ENCODE peak calls at places on chromosomes 6 and 20, in four cellular contexts. W is cardiac muscle cell, E is MM.1S, Z is hepatocyte. J is an unnamed sample. For H3K36me3, the result is how much of the 10 kb centered on the place peaks cover.

GRCh38 chr6:160462551-160463109 is 114.5 kb downstream of the SLC22A3 start:
- DNase-seq in W (peak), E (peak), Z (no peak), J (no peak)

GRCh38 chr20:35206802-35207201 is 19.7 kb upstream of the MMP24 start:
- DNase-seq in W (no peak), E (no peak), Z (no peak), J (no peak)

GRCh38 chr6:121393711-121394110 is 41.7 kb upstream of the GJA1 start:
- DNase-seq in W (no peak), E (no peak), Z (no peak), J (no peak)

GRCh38 chr20:51668932-51669331 is 99.3 kb downstream of the ATP9A start:
- DNase-seq in W (no peak), E (no peak), Z (no peak), J (no peak)

GRCh38 chr6:13924146-13924948 is 405 bp upstream of the RNF182 start:
- DNase-seq in W (peak), E (peak), Z (peak), J (peak)

GRCh38 chr20:53734006-53734688 is 140.5 kb upstream of the ZNF217 start:
- DNase-seq in W (no peak), E (no peak), Z (no peak), J (no peak)

GRCh38 chr6:149897015-149897697 is 757 bp downstream of the RAET1E start:
- DNase-seq in W (peak), E (no peak), Z (no peak), J (no peak)

GRCh38 chr6:4693566-4693965 is 82.6 kb upstream of the CDYL start:
- DNase-seq in W (no peak), E (no peak), Z (no peak), J (no peak)

GRCh38 chr6:142845624-142846458 is 99.1 kb downstream of the HIVEP2 start:
- DNase-seq in W (peak), E (peak), Z (peak), J (no peak)

GRCh38 chr6:26123675-26124549 is 36.7 kb downstream of the HFE start:
- DNase-seq in W (peak), E (peak), Z (peak), J (peak)

GRCh38 chr20:31666258-31667042 is 28.7 kb downstream of the COX4I2 start:
- DNase-seq in W (no peak), E (no peak), Z (no peak), J (no peak)

GRCh38 chr20:50635676-50636600 is 55.4 kb downstream of the RIPOR3 start:
- DNase-seq in W (peak), E (peak), Z (peak), J (no peak)

GRCh38 chr6:151137441-151137984 is 102.3 kb upstream of the AKAP12 start:
- DNase-seq in W (no peak), E (no peak), Z (no peak), J (no peak)

GRCh38 chr6:131914234-131914633 is 36.9 kb downstream of the CCN2 start:
- DNase-seq in W (no peak), E (no peak), Z (no peak), J (no peak)

GRCh38 chr6:54294965-54295532 is 13.2 kb upstream of the TINAG start:
- DNase-seq in W (no peak), E (no peak), Z (no peak), J (no peak)

GRCh38 chr20:1263853-1264252 is 2.2 kb upstream of the SNPH start:
- DNase-seq in W (peak), E (no peak), Z (no peak), J (no peak)

GRCh38 chr6:31125586-31126363 is 5.5 kb upstream of the CDSN start:
- DNase-seq in W (peak), E (no peak), Z (no peak), J (no peak)

GRCh38 chr20:38197217-38198008 is 32.3 kb upstream of the TGM2 start:
- DNase-seq in W (no peak), E (no peak), Z (no peak), J (no peak)

GRCh38 chr6:35300848-35301247 is 3.2 kb downstream of the DEF6 start:
- DNase-seq in W (no peak), E (no peak), Z (no peak), J (no peak)

DNA sequence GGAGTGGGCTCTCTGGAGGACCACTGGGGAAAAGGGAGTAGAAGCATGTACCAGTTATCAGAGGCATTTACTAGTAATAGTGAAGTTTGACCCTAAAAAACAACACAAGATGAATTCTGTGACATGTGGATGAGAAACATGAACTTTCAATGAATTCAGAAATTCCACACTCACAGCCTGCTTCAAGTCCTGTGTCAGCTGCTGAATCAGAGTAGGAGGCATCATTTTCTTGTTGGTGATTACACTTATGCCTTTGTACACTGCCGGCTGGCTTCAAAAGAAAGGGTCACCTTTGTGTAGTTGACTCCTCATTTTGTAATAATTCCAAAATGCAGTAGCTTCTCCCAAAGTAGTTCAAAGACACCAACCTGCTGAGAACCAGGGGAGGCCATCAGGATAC is 165.6 kb downstream of the BACH2 start:
- DNase-seq in W (no peak), E (no peak), Z (no peak), J (no peak)
- H3K27ac ChIP-seq in W (no peak), E (no peak), Z (no peak), J (no peak)

DNA sequence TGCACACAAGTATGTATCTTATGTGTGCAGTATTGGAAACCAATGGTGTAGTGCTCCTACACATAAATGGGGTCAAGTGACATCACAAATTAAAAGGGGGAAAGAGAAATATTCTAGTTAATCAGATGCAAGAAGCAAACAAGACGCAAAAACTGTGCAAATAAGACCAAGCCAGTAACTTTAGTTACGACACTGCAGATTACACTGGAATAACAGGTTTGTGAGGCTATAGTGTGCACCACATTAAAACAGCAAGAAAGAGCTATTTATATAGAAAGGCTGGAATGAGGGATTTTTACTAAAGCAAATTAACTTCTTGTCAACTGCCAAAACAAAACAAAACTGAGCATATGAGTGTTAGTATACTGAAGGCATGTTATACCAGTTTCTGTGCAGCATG is 45.9 kb downstream of the NR2E1 start:
- DNase-seq in W (no peak), E (no peak), Z (no peak), J (no peak)
- H3K36me3 ChIP-seq in W (under half), E (under half), Z (under half), J (under half)

GRCh38 chr20:3175270-3175669 is 1.9 kb upstream of the LZTS3 start:
- DNase-seq in W (no peak), E (no peak), Z (no peak), J (no peak)
- H3K4me3 ChIP-seq in W (no peak), E (no peak), Z (peak), J (no peak)

GRCh38 chr6:33375143-33375649 is 16.4 kb upstream of the KIFC1 start:
- DNase-seq in W (peak), E (no peak), Z (peak), J (no peak)
- H3K27ac ChIP-seq in W (no peak), E (no peak), Z (no peak), J (no peak)

GRCh38 chr20:45943613-45944012 is 9.1 kb downstream of the PCIF1 start:
- DNase-seq in W (no peak), E (no peak), Z (no peak), J (no peak)
- H3K36me3 ChIP-seq in W (half or more), E (under half), Z (under half), J (half or more)

GRCh38 chr6:126897779-126898178 is 220.7 kb upstream of the RSPO3 start:
- DNase-seq in W (no peak), E (no peak), Z (no peak), J (no peak)
- H3K4me3 ChIP-seq in W (no peak), E (no peak), Z (no peak), J (no peak)

GRCh38 chr6:111219785-111220184 is 132.5 kb downstream of the SLC16A10 start:
- DNase-seq in W (no peak), E (no peak), Z (no peak), J (no peak)

GRCh38 chr6:111220383-111221031 is 133.2 kb downstream of the SLC16A10 start:
- DNase-seq in W (no peak), E (no peak), Z (no peak), J (no peak)

GRCh38 chr6:111222341-111222740 is 135.0 kb downstream of the SLC16A10 start:
- DNase-seq in W (no peak), E (no peak), Z (no peak), J (no peak)

GRCh38 chr6:111221804-111222203 is 134.5 kb downstream of the SLC16A10 start:
- DNase-seq in W (no peak), E (no peak), Z (no peak), J (no peak)
- H3K27ac ChIP-seq in W (no peak), E (no peak), Z (no peak), J (no peak)

GRCh38 chr20:47225458-47225857 is 131.0 kb downstream of the ZMYND8 start:
- DNase-seq in W (no peak), E (no peak), Z (no peak), J (no peak)
- H3K36me3 ChIP-seq in W (half or more), E (under half), Z (under half), J (under half)

DNA sequence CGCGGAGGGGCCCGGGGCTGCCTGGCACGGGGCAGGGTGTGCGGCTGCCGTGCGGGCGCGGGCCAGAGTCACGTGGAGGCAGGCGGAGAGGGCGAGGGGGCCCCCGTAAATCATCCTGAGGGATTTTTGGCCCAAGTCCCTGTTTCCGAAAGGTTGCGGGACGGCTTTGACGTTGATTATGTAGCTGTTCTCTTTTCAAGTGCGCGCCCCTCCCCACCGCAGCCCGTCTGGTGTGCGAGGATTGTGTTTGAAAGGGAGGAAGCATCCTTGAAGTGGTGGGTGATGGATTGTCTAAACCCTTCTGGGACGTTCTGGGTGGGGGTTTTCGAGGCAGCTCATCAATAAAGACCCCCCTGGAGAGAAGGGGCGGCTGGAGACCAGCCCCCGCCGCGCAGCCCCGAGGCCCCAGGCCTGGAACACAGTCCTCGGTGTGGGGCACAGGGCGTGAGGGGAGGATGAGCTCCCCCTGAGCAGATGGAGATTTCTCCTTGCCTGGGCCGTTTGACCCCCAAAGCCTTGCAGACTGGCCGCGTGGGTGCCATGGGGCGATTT is 7.0 kb upstream of the FOXF2 start:
- DNase-seq in W (no peak), E (no peak), Z (peak), J (no peak)
- H3K4me3 ChIP-seq in W (no peak), E (peak), Z (peak), J (peak)

J was measured in iPS DF 6.9.